ENCODE peak calls at places on chromosomes 7 and 10, in eight cellular contexts. B is SJSA1, F is esophagus squamous epithelium, X is thoracic aorta, E is left ventricle myocardium inferior, V is right lobe of liver, L is neuronal stem cell, A is A549. Y is an unnamed sample. For H3K4me1, the result is how much of the 10 kb centered on the place peaks cover.

GRCh38 chr7:126443951-126444350 is 808.8 kb downstream of the GRM8 start:
- DNase-seq in B (no peak), F (no peak), X (no peak), E (no peak), V (no peak), L (no peak), A (no peak), Y (no peak)

GRCh38 chr10:121580276-121581116 is 17.7 kb downstream of the FGFR2 start:
- DNase-seq in B (no peak), F (no peak), X (no peak), E (no peak), V (no peak), L (no peak), A (no peak), Y (no peak)

GRCh38 chr7:47391726-47392125 is 190.2 kb downstream of the TNS3 start:
- DNase-seq in B (no peak), F (no peak), X (no peak), E (no peak), V (no peak), L (no peak), A (no peak), Y (no peak)

GRCh38 chr10:69358148-69358795 is 58.4 kb downstream of the TACR2 start:
- DNase-seq in B (no peak), F (no peak), X (no peak), E (no peak), V (no peak), L (no peak), A (no peak), Y (no peak)

GRCh38 chr7:151188252-151188542 is 1.1 kb upstream of the ASB10 start:
- DNase-seq in B (no peak), F (no peak), X (no peak), E (no peak), V (no peak), L (no peak), A (no peak), Y (no peak)

GRCh38 chr10:46560381-46560780 is 3.9 kb upstream of the GPRIN2 start:
- DNase-seq in B (no peak), F (no peak), X (no peak), E (no peak), V (peak), L (no peak), A (no peak), Y (peak)

GRCh38 chr10:95728535-95728934 is 27.4 kb upstream of the ENTPD1 start:
- DNase-seq in B (no peak), F (no peak), X (no peak), E (no peak), V (no peak), L (no peak), A (no peak), Y (no peak)

GRCh38 chr7:134737561-134738353 is 41.7 kb upstream of the CALD1 start:
- DNase-seq in B (peak), F (no peak), X (no peak), E (no peak), V (no peak), L (no peak), A (no peak), Y (no peak)

GRCh38 chr10:58275908-58276307 is 6.9 kb downstream of the CISD1 start:
- DNase-seq in B (no peak), F (no peak), X (no peak), E (no peak), V (no peak), L (no peak), A (no peak), Y (no peak)

GRCh38 chr10:126730856-126731612 is 60.5 kb upstream of the C10orf90 start:
- DNase-seq in B (no peak), F (no peak), X (no peak), E (no peak), V (no peak), L (no peak), A (no peak), Y (no peak)

DNA sequence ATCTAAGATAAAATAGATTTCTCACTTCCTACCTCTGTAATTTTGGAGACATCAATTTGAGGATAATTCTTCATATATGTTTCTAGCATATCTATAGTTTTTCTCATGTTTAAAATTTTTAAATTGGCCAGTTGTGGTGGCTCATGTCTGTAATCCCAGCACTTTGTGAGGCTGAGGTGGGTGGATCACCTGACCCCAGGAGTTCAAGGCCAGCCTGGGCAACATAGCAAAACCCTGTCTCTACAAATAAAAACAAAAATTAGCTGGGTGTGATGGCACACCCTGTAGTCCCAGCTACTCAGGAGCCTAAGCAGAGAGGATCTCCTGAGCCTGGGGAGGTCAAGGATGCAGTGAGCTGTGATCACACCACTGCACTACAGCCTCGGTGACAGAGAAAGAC is 4.9 kb downstream of the ACBD5 start:
- DNase-seq in B (no peak), F (no peak), X (no peak), E (no peak), V (peak), L (no peak), A (no peak), Y (no peak)
- H3K27ac ChIP-seq in B (no peak), F (no peak), X (no peak), E (no peak), V (no peak), L (no peak), A (peak), Y (no peak)

GRCh38 chr7:94511763-94512162 is 2.2 kb downstream of the CASD1 start:
- DNase-seq in B (no peak), F (no peak), X (no peak), E (no peak), V (no peak), L (no peak), A (peak), Y (no peak)

GRCh38 chr7:94514917-94515316 is 5.3 kb downstream of the CASD1 start:
- DNase-seq in B (no peak), F (no peak), X (no peak), E (no peak), V (no peak), L (no peak), A (no peak), Y (no peak)

GRCh38 chr7:94513565-94513860 is 3.9 kb downstream of the CASD1 start:
- DNase-seq in B (no peak), F (no peak), X (no peak), E (no peak), V (no peak), L (no peak), A (no peak), Y (no peak)

GRCh38 chr7:94512735-94513564 is 3.3 kb downstream of the CASD1 start:
- DNase-seq in B (no peak), F (no peak), X (no peak), E (no peak), V (no peak), L (no peak), A (no peak), Y (no peak)

GRCh38 chr7:94514140-94514889 is 4.7 kb downstream of the CASD1 start:
- DNase-seq in B (no peak), F (no peak), X (no peak), E (no peak), V (no peak), L (no peak), A (no peak), Y (no peak)
- H3K4me1 ChIP-seq in B (under half), F (under half), X (under half), E (half or more), V (under half), L (under half), A (under half), Y (under half)

DNA sequence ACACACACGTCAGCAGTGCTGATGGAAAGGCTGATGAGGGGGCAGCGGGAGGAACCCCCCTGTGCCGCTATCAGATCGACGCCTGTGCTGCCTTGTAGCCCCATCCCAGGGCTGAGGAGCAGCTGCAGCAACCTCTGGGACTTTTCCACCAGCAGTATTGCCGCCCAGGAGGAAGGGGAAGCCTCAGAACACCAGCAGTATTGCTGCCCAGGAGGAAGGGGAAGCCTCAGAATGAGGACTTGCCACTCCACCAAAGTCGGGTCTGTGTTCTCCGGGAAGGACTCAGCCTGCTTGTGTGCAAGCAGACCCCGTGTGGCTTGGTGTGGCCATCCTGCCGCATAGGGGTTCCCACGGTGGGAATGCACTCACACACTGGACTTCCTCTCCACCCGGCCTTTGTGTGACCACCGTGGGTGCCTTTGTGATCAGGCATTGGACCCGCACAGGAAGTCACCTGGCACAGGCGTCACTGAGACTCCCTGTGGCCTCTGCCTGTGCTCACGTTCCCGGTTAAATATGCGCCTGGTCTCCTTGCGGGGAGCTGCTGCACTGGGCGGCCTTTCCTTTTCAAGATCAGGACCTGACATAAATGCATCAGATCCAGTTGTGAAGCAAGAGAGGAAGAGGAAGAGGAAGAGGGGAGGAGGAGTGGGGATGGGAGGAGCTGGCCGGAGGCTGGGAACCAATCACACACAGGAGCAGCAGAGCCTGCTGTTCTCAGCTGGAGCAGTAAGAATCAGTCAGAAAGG is 248.5 kb downstream of the DNAJB6 start:
- DNase-seq in B (no peak), F (no peak), X (no peak), E (no peak), V (no peak), L (no peak), A (no peak), Y (no peak)
- H3K27ac ChIP-seq in B (no peak), F (no peak), X (no peak), E (peak), V (no peak), L (no peak), A (no peak), Y (no peak)

GRCh38 chr10:29882766-29883165 is 176.6 kb downstream of the JCAD start:
- DNase-seq in B (no peak), F (no peak), X (no peak), E (peak), V (no peak), L (no peak), A (no peak), Y (peak)
- H3K4me1 ChIP-seq in B (under half), F (under half), X (under half), E (under half), V (under half), L (under half), A (under half), Y (under half)

GRCh38 chr10:22832198-22832597 is 95.7 kb upstream of the ARMC3 start:
- DNase-seq in B (no peak), F (no peak), X (no peak), E (no peak), V (no peak), L (no peak), A (no peak), Y (no peak)
- H3K27ac ChIP-seq in B (no peak), F (peak), X (no peak), E (no peak), V (no peak), L (no peak), A (no peak), Y (no peak)

DNA sequence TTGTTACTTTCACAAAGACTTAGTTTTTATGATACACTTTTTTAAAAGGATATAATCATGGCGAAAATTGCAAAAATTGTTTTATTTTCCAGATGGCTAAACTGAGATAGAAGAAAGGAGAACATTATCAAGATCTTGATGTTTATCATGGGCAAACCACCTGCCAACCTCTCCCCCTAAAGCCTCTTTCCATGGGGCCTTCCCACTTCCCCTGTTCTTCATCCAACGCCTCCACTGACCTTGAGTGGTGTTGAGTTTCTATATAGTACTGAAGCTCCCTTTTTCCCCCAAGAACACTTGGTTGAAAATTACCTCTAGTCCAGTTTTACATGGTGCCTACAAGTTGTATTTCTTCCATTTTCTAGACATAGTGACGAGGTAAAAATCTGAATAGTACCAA is 5.0 kb downstream of the CREB3L2 start:
- DNase-seq in B (no peak), F (no peak), X (no peak), E (no peak), V (no peak), L (no peak), A (no peak), Y (no peak)
- H3K4me1 ChIP-seq in B (under half), F (under half), X (half or more), E (half or more), V (under half), L (under half), A (under half), Y (under half)

Y was measured in right cardiac atrium.